ENCODE peak calls at places on chromosomes 4 and X, in seven cellular contexts. S, V, M, K, F, N and W are unnamed samples.

GRCh38 chr4:39908284-39908683 is 69.4 kb downstream of the PDS5A start:
- DNase-seq in S (no peak), V (no peak), M (no peak), K (no peak), F (no peak), N (peak; percentile 40), W (peak; percentile 5)

GRCh38 chr4:4849524-4850193 is 9.8 kb upstream of the MSX1 start:
- DNase-seq in S (no peak), V (peak; percentile 35), M (no peak), K (no peak), F (no peak), N (no peak), W (no peak)

GRCh38 chr4:101621120-101621519 is 169.4 kb upstream of the BANK1 start:
- DNase-seq in S (no peak), V (no peak), M (peak; percentile 67), K (no peak), F (no peak), N (peak; percentile 19), W (peak; percentile 39)

GRCh38 chr4:186707574-186707973 is 16.1 kb downstream of the FAT1 start:
- DNase-seq in S (no peak), V (no peak), M (no peak), K (no peak), F (no peak), N (no peak), W (no peak)

GRCh38 chr4:100294356-100294755 is 104.1 kb upstream of the DDIT4L start:
- DNase-seq in S (no peak), V (no peak), M (no peak), K (no peak), F (no peak), N (peak; percentile 40), W (peak; percentile 33)

GRCh38 chr4:129901205-129901604 is 805.3 kb downstream of the C4orf33 start:
- DNase-seq in S (no peak), V (no peak), M (no peak), K (no peak), F (no peak), N (no peak), W (no peak)

GRCh38 chr4:7419961-7420660 is 14.6 kb downstream of the PSAPL1 start:
- DNase-seq in S (no peak), V (peak; percentile 64), M (no peak), K (no peak), F (no peak), N (no peak), W (no peak)

GRCh38 chr4:139857021-139857420 is 191.4 kb downstream of the MGST2 start:
- DNase-seq in S (peak; percentile 81), V (no peak), M (peak; percentile 63), K (no peak), F (no peak), N (peak; percentile 10), W (no peak)

GRCh38 chrX:139204903-139205667 is 325.5 kb upstream of the F9 start:
- DNase-seq in S (no peak), V (no peak), M (no peak), K (peak; percentile 51), F (peak; percentile 46), N (no peak), W (no peak)

GRCh38 chr4:80237992-80238391 is 28.5 kb upstream of the FGF5 start:
- DNase-seq in S (no peak), V (no peak), M (peak; percentile 57), K (no peak), F (no peak), N (peak; percentile 96), W (peak; percentile 93)

GRCh38 chr4:141391771-141392170 is 171.1 kb downstream of the ZNF330 start:
- DNase-seq in S (no peak), V (no peak), M (no peak), K (no peak), F (no peak), N (no peak), W (no peak)

GRCh38 chr4:3287972-3288570 is 4.8 kb upstream of the RGS12 start:
- DNase-seq in S (no peak), V (peak; percentile 60), M (no peak), K (no peak), F (no peak), N (no peak), W (no peak)

GRCh38 chr4:76074995-76075600 is 589 bp downstream of the ART3 start:
- DNase-seq in S (no peak), V (no peak), M (no peak), K (no peak), F (no peak), N (no peak), W (no peak)

GRCh38 chr4:168656055-168656660 is 159.3 kb downstream of the PALLD start:
- DNase-seq in S (no peak), V (no peak), M (peak; percentile 87), K (no peak), F (no peak), N (peak; percentile 94), W (peak; percentile 92)

GRCh38 chrX:57313583-57314215 is 27.2 kb downstream of the FAAH2 start:
- DNase-seq in S (no peak), V (no peak), M (no peak), K (no peak), F (no peak), N (no peak), W (no peak)

GRCh38 chr4:109432203-109432602 is 1.4 kb upstream of the SEC24B start:
- DNase-seq in S (no peak), V (no peak), M (no peak), K (no peak), F (no peak), N (no peak), W (no peak)

GRCh38 chrX:66074920-66075879 is 35.3 kb upstream of the VSIG4 start:
- DNase-seq in S (no peak), V (peak; percentile 65), M (no peak), K (no peak), F (peak; percentile 58), N (no peak), W (peak; percentile 16)

GRCh38 chr4:138494931-138495330 is 252.8 kb upstream of the SLC7A11 start:
- DNase-seq in S (no peak), V (no peak), M (peak; percentile 12), K (no peak), F (no peak), N (peak; percentile 46), W (peak; percentile 67)

GRCh38 chr4:153798436-153798835 is 9.6 kb upstream of the SFRP2 start:
- DNase-seq in S (no peak), V (no peak), M (no peak), K (no peak), F (no peak), N (no peak), W (no peak)

GRCh38 chr4:7137346-7138200 is 54.8 kb upstream of the SORCS2 start:
- DNase-seq in S (no peak), V (no peak), M (no peak), K (no peak), F (no peak), N (no peak), W (no peak)

GRCh38 chrX:39969099-39969825 is 128.5 kb downstream of the BCOR start:
- DNase-seq in S (no peak), V (no peak), M (no peak), K (no peak), F (no peak), N (no peak), W (no peak)

GRCh38 chr4:156977435-156978160 is 6.0 kb upstream of the PDGFC start:
- DNase-seq in S (no peak), V (no peak), M (peak; percentile 68), K (no peak), F (no peak), N (peak; percentile 97), W (peak; percentile 81)

GRCh38 chr4:178812866-178813265 is 1370.6 kb upstream of the AGA start:
- DNase-seq in S (no peak), V (no peak), M (no peak), K (no peak), F (no peak), N (no peak), W (no peak)

GRCh38 chr4:68736813-68737212 is 66.4 kb upstream of the UGT2B15 start:
- DNase-seq in S (no peak), V (no peak), M (no peak), K (no peak), F (no peak), N (no peak), W (no peak)

GRCh38 chr4:2767046-2767704 is 11.0 kb upstream of the TNIP2 start:
- DNase-seq in S (no peak), V (peak; percentile 33), M (no peak), K (no peak), F (peak; percentile 19), N (no peak), W (no peak)

GRCh38 chrX:10722804-10723364 is 102.5 kb upstream of the MID1 start:
- DNase-seq in S (peak; percentile 50), V (peak; percentile 68), M (peak; percentile 56), K (peak; percentile 57), F (no peak), N (peak; percentile 67), W (peak; percentile 67)

DNA sequence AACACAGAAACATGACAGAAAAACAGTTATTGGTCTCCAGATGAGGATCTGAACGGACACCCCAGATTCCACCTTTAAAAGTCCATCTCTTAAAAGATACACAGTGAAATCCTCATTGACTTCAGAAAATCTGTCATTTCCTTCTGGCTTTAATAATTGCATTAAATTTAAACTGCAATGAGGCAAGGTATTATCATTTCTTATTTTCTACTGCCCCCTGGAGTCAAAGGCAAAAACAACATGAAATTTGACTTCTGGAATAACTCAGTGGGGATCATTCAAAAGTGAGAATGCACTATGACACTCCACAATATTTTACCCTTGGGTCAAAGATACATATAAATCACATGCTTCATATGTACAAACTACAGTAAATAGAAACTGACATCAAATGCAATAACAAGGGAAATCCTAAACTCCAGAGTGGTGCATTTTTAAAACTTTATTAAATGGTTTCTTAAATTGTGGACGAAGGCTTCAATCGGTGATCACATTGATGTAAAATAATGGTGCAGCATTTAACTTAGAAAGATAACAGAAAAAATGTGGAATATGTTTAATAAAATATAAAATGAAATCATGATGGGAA is 56.4 kb upstream of the SPANXN1 start:
- DNase-seq in S (no peak), V (no peak), M (peak; percentile 1), K (peak; percentile 5), F (no peak), N (no peak), W (peak; percentile 0)
- TF ChIP-seq CTCF in S (no peak), V (peak; percentile 29), M (peak; percentile 41), K (peak; percentile 37), F (peak; percentile 17), N (peak; percentile 47), W (peak; percentile 20)

DNA sequence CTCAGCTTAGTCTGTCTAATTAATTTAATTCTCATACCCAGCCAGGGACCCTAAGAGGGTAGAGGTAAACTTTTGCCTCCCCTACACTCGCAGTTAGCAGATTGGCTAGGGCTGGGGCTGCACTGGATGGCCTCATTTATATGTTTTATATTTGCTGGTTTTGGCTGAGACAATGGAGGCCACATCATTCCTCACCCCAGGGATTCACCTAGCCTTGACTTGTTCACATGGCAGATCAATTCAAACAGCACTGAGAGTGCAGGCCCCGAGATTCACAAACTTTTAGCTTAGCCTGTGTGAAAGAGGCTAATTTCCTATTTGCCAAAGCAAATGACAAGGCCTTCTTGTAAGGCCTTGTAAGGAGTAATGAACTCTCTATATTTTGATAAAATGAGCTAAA is 844.4 kb downstream of the ARAP2 start:
- DNase-seq in S (no peak), V (no peak), M (no peak), K (no peak), F (no peak), N (no peak), W (no peak)
- H3K4me3 ChIP-seq in S (no peak overlapping the region), V (no peak overlapping the region), M (no peak overlapping the region), K (no peak overlapping the region), F (no peak overlapping the region), N (no peak overlapping the region), W (no peak overlapping the region)

GRCh38 chr4:90064196-90064595 is 63.0 kb upstream of the CCSER1 start:
- DNase-seq in S (no peak), V (no peak), M (no peak), K (no peak), F (no peak), N (no peak), W (no peak)
- TF ChIP-seq CTCF in S (no peak), V (no peak), M (no peak), K (no peak), F (no peak), N (no peak), W (no peak)

GRCh38 chr4:125321709-125322362 is 7.1 kb downstream of the FAT4 start:
- DNase-seq in S (no peak), V (no peak), M (peak; percentile 54), K (no peak), F (no peak), N (peak; percentile 61), W (peak; percentile 53)
- H3K4me3 ChIP-seq in S (no peak overlapping the region), V (peak overlapping the region; percentile 24), M (peak overlapping the region; percentile 0), K (no peak overlapping the region), F (peak overlapping the region; percentile 34), N (peak overlapping the region; percentile 33), W (peak overlapping the region; percentile 45)